ENCODE peak calls at places on chromosomes 13 and 19, in six cellular contexts. One of them, this sample, is unnamed.
A peak's percentile ranks its signal among the peaks of the same experiment; 100 is the strongest.

GRCh38 chr13:46951516-46951915 is 54.7 kb upstream of the HTR2A start:
- DNase-seq in colonic mucosa: no peak
- DNase-seq in C1 segment of cervical spinal cord: no peak
- DNase-seq in nephron progenitor cell: no peak
- DNase-seq in stimulated activated CD4-positive, alpha-beta T cell treated with anti-CD3 and anti-CD28 coated beads, Interleukin-1b, Interleukin-23, amount 100 ng/mL, for 24 hours: no peak
- DNase-seq in T-helper 2 cell treated with Interferon-gamma antibody and Interleukin-4, amounts not matched to agents 5 μg/mL and 100 μg/mL, for 36 hours: no peak
- DNase-seq in this sample: no peak

GRCh38 chr19:33235269-33235995 is 9.8 kb upstream of the SLC7A10 start:
- DNase-seq in colonic mucosa: peak; percentile 93
- DNase-seq in T-helper 2 cell treated with Interferon-gamma antibody and Interleukin-4, amounts not matched to agents 5 μg/mL and 100 μg/mL, for 36 hours: peak; percentile 64
- DNase-seq in C1 segment of cervical spinal cord: no peak
- DNase-seq in stimulated activated CD4-positive, alpha-beta T cell treated with anti-CD3 and anti-CD28 coated beads, Interleukin-1b, Interleukin-23, amount 100 ng/mL, for 24 hours: peak; percentile 69
- DNase-seq in nephron progenitor cell: peak; percentile 91
- DNase-seq in this sample: peak; percentile 69

GRCh38 chr19:17466487-17466850 is 3.9 kb upstream of the SLC27A1 start:
- DNase-seq in nephron progenitor cell: no peak
- DNase-seq in colonic mucosa: no peak
- DNase-seq in C1 segment of cervical spinal cord: no peak
- DNase-seq in T-helper 2 cell treated with Interferon-gamma antibody and Interleukin-4, amounts not matched to agents 5 μg/mL and 100 μg/mL, for 36 hours: no peak
- DNase-seq in stimulated activated CD4-positive, alpha-beta T cell treated with anti-CD3 and anti-CD28 coated beads, Interleukin-1b, Interleukin-23, amount 100 ng/mL, for 24 hours: no peak
- DNase-seq in this sample: no peak

GRCh38 chr19:33740811-33741396 is 55.8 kb upstream of the KCTD15 start:
- DNase-seq in nephron progenitor cell: peak; percentile 87
- DNase-seq in stimulated activated CD4-positive, alpha-beta T cell treated with anti-CD3 and anti-CD28 coated beads, Interleukin-1b, Interleukin-23, amount 100 ng/mL, for 24 hours: no peak
- DNase-seq in C1 segment of cervical spinal cord: no peak
- DNase-seq in T-helper 2 cell treated with Interferon-gamma antibody and Interleukin-4, amounts not matched to agents 5 μg/mL and 100 μg/mL, for 36 hours: peak; percentile 5
- DNase-seq in colonic mucosa: peak; percentile 23
- DNase-seq in this sample: no peak

GRCh38 chr13:76775031-76775740 is 111.0 kb downstream of the KCTD12 start:
- DNase-seq in C1 segment of cervical spinal cord: no peak
- DNase-seq in stimulated activated CD4-positive, alpha-beta T cell treated with anti-CD3 and anti-CD28 coated beads, Interleukin-1b, Interleukin-23, amount 100 ng/mL, for 24 hours: no peak
- DNase-seq in T-helper 2 cell treated with Interferon-gamma antibody and Interleukin-4, amounts not matched to agents 5 μg/mL and 100 μg/mL, for 36 hours: no peak
- DNase-seq in nephron progenitor cell: no peak
- DNase-seq in colonic mucosa: no peak
- DNase-seq in this sample: no peak

GRCh38 chr13:111961236-111961635 is 105.7 kb upstream of the SOX1 start:
- DNase-seq in C1 segment of cervical spinal cord: no peak
- DNase-seq in T-helper 2 cell treated with Interferon-gamma antibody and Interleukin-4, amounts not matched to agents 5 μg/mL and 100 μg/mL, for 36 hours: no peak
- DNase-seq in nephron progenitor cell: no peak
- DNase-seq in stimulated activated CD4-positive, alpha-beta T cell treated with anti-CD3 and anti-CD28 coated beads, Interleukin-1b, Interleukin-23, amount 100 ng/mL, for 24 hours: no peak
- DNase-seq in colonic mucosa: no peak
- DNase-seq in this sample: no peak

GRCh38 chr13:73254827-73255226 is 196.0 kb downstream of the KLF5 start:
- DNase-seq in T-helper 2 cell treated with Interferon-gamma antibody and Interleukin-4, amounts not matched to agents 5 μg/mL and 100 μg/mL, for 36 hours: no peak
- DNase-seq in colonic mucosa: no peak
- DNase-seq in C1 segment of cervical spinal cord: no peak
- DNase-seq in stimulated activated CD4-positive, alpha-beta T cell treated with anti-CD3 and anti-CD28 coated beads, Interleukin-1b, Interleukin-23, amount 100 ng/mL, for 24 hours: no peak
- DNase-seq in nephron progenitor cell: no peak
- DNase-seq in this sample: no peak

GRCh38 chr19:33445752-33446070 is 72.2 kb downstream of the CEBPG start:
- DNase-seq in colonic mucosa: no peak
- DNase-seq in stimulated activated CD4-positive, alpha-beta T cell treated with anti-CD3 and anti-CD28 coated beads, Interleukin-1b, Interleukin-23, amount 100 ng/mL, for 24 hours: no peak
- DNase-seq in nephron progenitor cell: no peak
- DNase-seq in T-helper 2 cell treated with Interferon-gamma antibody and Interleukin-4, amounts not matched to agents 5 μg/mL and 100 μg/mL, for 36 hours: no peak
- DNase-seq in C1 segment of cervical spinal cord: no peak
- DNase-seq in this sample: no peak

GRCh38 chr13:113018676-113019465 is 49.9 kb downstream of the MCF2L start:
- DNase-seq in stimulated activated CD4-positive, alpha-beta T cell treated with anti-CD3 and anti-CD28 coated beads, Interleukin-1b, Interleukin-23, amount 100 ng/mL, for 24 hours: no peak
- DNase-seq in C1 segment of cervical spinal cord: no peak
- DNase-seq in T-helper 2 cell treated with Interferon-gamma antibody and Interleukin-4, amounts not matched to agents 5 μg/mL and 100 μg/mL, for 36 hours: no peak
- DNase-seq in nephron progenitor cell: no peak
- DNase-seq in colonic mucosa: no peak
- DNase-seq in this sample: no peak

GRCh38 chr13:46552302-46552680 is 679 bp upstream of the LRCH1 start:
- DNase-seq in C1 segment of cervical spinal cord: no peak
- DNase-seq in T-helper 2 cell treated with Interferon-gamma antibody and Interleukin-4, amounts not matched to agents 5 μg/mL and 100 μg/mL, for 36 hours: no peak
- DNase-seq in colonic mucosa: peak; percentile 46
- DNase-seq in stimulated activated CD4-positive, alpha-beta T cell treated with anti-CD3 and anti-CD28 coated beads, Interleukin-1b, Interleukin-23, amount 100 ng/mL, for 24 hours: no peak
- DNase-seq in nephron progenitor cell: peak; percentile 5
- DNase-seq in this sample: no peak

GRCh38 chr19:34818270-34818669 is 45.3 kb upstream of the ZNF599 start:
- DNase-seq in stimulated activated CD4-positive, alpha-beta T cell treated with anti-CD3 and anti-CD28 coated beads, Interleukin-1b, Interleukin-23, amount 100 ng/mL, for 24 hours: no peak
- DNase-seq in colonic mucosa: no peak
- DNase-seq in T-helper 2 cell treated with Interferon-gamma antibody and Interleukin-4, amounts not matched to agents 5 μg/mL and 100 μg/mL, for 36 hours: no peak
- DNase-seq in nephron progenitor cell: no peak
- DNase-seq in C1 segment of cervical spinal cord: no peak
- DNase-seq in this sample: no peak

GRCh38 chr13:109669956-109670355 is 116.4 kb downstream of the IRS2 start:
- DNase-seq in nephron progenitor cell: no peak
- DNase-seq in stimulated activated CD4-positive, alpha-beta T cell treated with anti-CD3 and anti-CD28 coated beads, Interleukin-1b, Interleukin-23, amount 100 ng/mL, for 24 hours: no peak
- DNase-seq in C1 segment of cervical spinal cord: no peak
- DNase-seq in T-helper 2 cell treated with Interferon-gamma antibody and Interleukin-4, amounts not matched to agents 5 μg/mL and 100 μg/mL, for 36 hours: no peak
- DNase-seq in colonic mucosa: no peak
- DNase-seq in this sample: no peak